ENCODE peak calls at places on chromosomes 12 and 14, in eight cellular contexts. C is transverse colon, V is HepG2, W is endothelial cell of umbilical vein, U is HCT116, B is spleen, Z is SK-N-MC, Q is SK-N-SH. R is an unnamed sample.

GRCh38 chr12:122062832-122063690 is 15.5 kb upstream of the MLXIP start:
- DNase-seq in V (peak; percentile 71), C (peak; percentile 71), W (peak; percentile 96), Z (no peak), U (peak; percentile 53), Q (peak; percentile 51), B (no peak), R (peak; percentile 75)

GRCh38 chr12:71469235-71469873 is 29.8 kb downstream of the LGR5 start:
- DNase-seq in W (no peak), C (no peak), U (peak; percentile 44), V (peak; percentile 55), B (no peak), Q (no peak), Z (no peak), R (no peak)

GRCh38 chr14:74402264-74403251 is 23.5 kb downstream of the SYNDIG1L start:
- DNase-seq in W (no peak), V (no peak), U (no peak), B (peak; percentile 84), C (no peak), Z (peak; percentile 8), Q (peak; percentile 47), R (no peak)

GRCh38 chr14:90060965-90061848 is 587 bp upstream of the KCNK13 start:
- DNase-seq in U (no peak), V (no peak), Z (no peak), Q (peak; percentile 65), B (no peak), W (no peak), C (no peak), R (no peak)

GRCh38 chr12:48794870-48795269 is 6.0 kb upstream of the ADCY6 start:
- DNase-seq in Q (no peak), W (no peak), U (no peak), Z (no peak), V (no peak), B (no peak), C (no peak), R (no peak)

GRCh38 chr12:108640802-108641445 is 7.2 kb upstream of the SELPLG start:
- DNase-seq in B (peak; percentile 71), U (no peak), Q (peak; percentile 58), W (no peak), Z (no peak), V (no peak), C (peak; percentile 68), R (peak; percentile 51)

GRCh38 chr14:99541677-99542470 is 60.7 kb downstream of the CCNK start:
- DNase-seq in C (no peak), V (no peak), B (no peak), Q (peak; percentile 73), U (no peak), Z (no peak), W (peak; percentile 38), R (no peak)

GRCh38 chr14:25150934-25151790 is 101.2 kb upstream of the STXBP6 start:
- DNase-seq in Z (peak; percentile 6), V (peak; percentile 72), B (no peak), Q (peak; percentile 33), U (peak; percentile 6), C (no peak), W (peak; percentile 43), R (no peak)

GRCh38 chr12:27521066-27521465 is 2.9 kb upstream of the PPFIBP1 start:
- DNase-seq in Z (no peak), C (no peak), U (no peak), Q (peak; percentile 31), W (peak; percentile 46), V (no peak), B (no peak), R (no peak)

GRCh38 chr12:110224379-110225304 is 56.4 kb upstream of the ATP2A2 start:
- DNase-seq in V (peak; percentile 52), U (no peak), B (no peak), W (peak; percentile 85), Q (peak; percentile 26), Z (peak; percentile 52), C (no peak), R (no peak)

GRCh38 chr12:27101290-27101689 is 18.9 kb upstream of the C12orf71 start:
- DNase-seq in Q (no peak), W (peak; percentile 28), B (no peak), U (no peak), V (no peak), C (no peak), Z (no peak), R (no peak)

GRCh38 chr12:119369907-119370546 is 35.5 kb downstream of the CCDC60 start:
- DNase-seq in Z (peak; percentile 53), W (no peak), C (no peak), B (no peak), U (no peak), V (no peak), Q (no peak), R (no peak)

GRCh38 chr14:58297412-58297761 is 968 bp upstream of the ARID4A start:
- DNase-seq in B (no peak), W (no peak), U (no peak), C (no peak), V (no peak), Z (peak; percentile 22), Q (no peak), R (peak; percentile 33)

GRCh38 chr12:32482226-32482625 is 82.9 kb downstream of the FGD4 start:
- DNase-seq in U (no peak), Q (no peak), W (peak; percentile 71), Z (no peak), B (no peak), V (no peak), C (no peak), R (no peak)

GRCh38 chr12:93734784-93735183 is 57.6 kb downstream of the CRADD start:
- DNase-seq in C (no peak), Z (no peak), W (peak; percentile 6), U (no peak), V (no peak), B (no peak), Q (no peak), R (no peak)

GRCh38 chr14:79515158-79515557 is 696.1 kb downstream of the DIO2 start:
- DNase-seq in Z (no peak), B (no peak), U (no peak), Q (no peak), W (no peak), V (no peak), C (no peak), R (no peak)

GRCh38 chr12:108729612-108730336 is 1.5 kb downstream of the CORO1C start:
- DNase-seq in V (peak; percentile 37), U (no peak), W (peak; percentile 70), Q (peak; percentile 43), C (no peak), Z (no peak), B (no peak), R (no peak)

GRCh38 chr12:81809829-81810595 is 50.9 kb upstream of the PPFIA2 start:
- DNase-seq in V (no peak), B (no peak), Z (peak; percentile 77), W (no peak), C (no peak), U (no peak), Q (no peak), R (no peak)

GRCh38 chr14:22780105-22780679 is 13.7 kb downstream of the OXA1L start:
- DNase-seq in Q (no peak), C (no peak), B (no peak), Z (no peak), W (peak; percentile 24), U (no peak), V (peak; percentile 59), R (no peak)

GRCh38 chr14:74636424-74637183 is 24.6 kb upstream of the LTBP2 start:
- DNase-seq in B (peak; percentile 58), V (no peak), C (no peak), W (no peak), Q (no peak), Z (no peak), U (no peak), R (no peak)

GRCh38 chr12:75011120-75011519 is 198.5 kb downstream of the KCNC2 start:
- DNase-seq in B (no peak), Z (no peak), V (no peak), W (no peak), Q (no peak), U (no peak), C (no peak), R (no peak)

GRCh38 chr14:34043627-34044372 is 92.9 kb upstream of the EGLN3 start:
- DNase-seq in C (no peak), W (peak; percentile 27), V (peak; percentile 99), B (no peak), Z (no peak), Q (no peak), U (peak; percentile 82), R (no peak)
- TF ChIP-seq POLR2AphosphoS5 in C (peak; percentile 55), W (peak; percentile 19), V (peak; percentile 61), B (no peak), Z (no peak), Q (no peak), U (peak; percentile 60), R (no peak)

GRCh38 chr12:131775124-131775903 is 52.9 kb upstream of the MMP17 start:
- DNase-seq in B (no peak), C (no peak), Z (no peak), Q (no peak), W (no peak), U (no peak), V (no peak), R (no peak)

GRCh38 chr12:131779027-131779426 is 49.2 kb upstream of the MMP17 start:
- DNase-seq in C (no peak), V (no peak), Z (no peak), U (no peak), Q (no peak), B (peak; percentile 59), W (no peak), R (no peak)

GRCh38 chr12:131773582-131774221 is 54.5 kb upstream of the MMP17 start:
- DNase-seq in Z (no peak), V (no peak), C (peak; percentile 26), B (peak; percentile 90), U (no peak), W (no peak), Q (no peak), R (no peak)

GRCh38 chr12:131775904-131776889 is 52.0 kb upstream of the MMP17 start:
- DNase-seq in Q (no peak), Z (no peak), B (peak; percentile 71), V (no peak), U (no peak), C (no peak), W (no peak), R (no peak)

DNA sequence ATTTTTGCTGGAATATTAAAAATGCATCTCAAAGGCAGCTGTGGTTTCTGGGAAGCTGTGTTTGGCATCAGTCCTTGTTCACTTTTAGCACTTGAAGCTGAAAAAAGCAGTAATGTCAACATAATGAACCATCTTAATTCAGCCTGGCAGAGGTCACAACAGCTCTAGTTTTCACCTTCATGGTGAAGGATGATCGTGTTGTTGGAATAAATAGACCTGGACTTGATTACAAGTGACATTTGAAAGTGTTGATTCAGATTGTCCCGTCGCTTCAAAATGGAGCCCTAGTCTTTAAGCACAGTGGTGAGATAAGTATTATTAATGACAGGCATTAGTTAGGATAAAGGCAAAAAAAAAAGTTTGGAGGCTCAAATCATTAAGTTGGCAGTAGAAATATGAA is 53.6 kb upstream of the MMP17 start:
- DNase-seq in U (no peak), Q (no peak), V (no peak), W (no peak), C (no peak), Z (no peak), B (no peak), R (no peak)
- H3K4me3 ChIP-seq in U (no peak overlapping the region), Q (no peak overlapping the region), V (no peak overlapping the region), W (no peak overlapping the region), C (no peak overlapping the region), Z (no peak overlapping the region), B (no peak overlapping the region), R (no peak overlapping the region)

GRCh38 chr12:54650409-54650808 is 2.2 kb upstream of the DCD start:
- DNase-seq in W (no peak), U (no peak), Z (no peak), V (no peak), C (no peak), Q (no peak), B (no peak), R (no peak)
- H3K27ac ChIP-seq in W (no peak overlapping the region), U (no peak overlapping the region), Z (no peak overlapping the region), V (no peak overlapping the region), C (no peak overlapping the region), Q (no peak overlapping the region), B (no peak overlapping the region), R (no peak overlapping the region)

GRCh38 chr12:117441751-117442150 is 80.3 kb upstream of the NOS1 start:
- DNase-seq in Z (no peak), V (no peak), W (no peak), Q (no peak), B (no peak), U (no peak), C (no peak), R (no peak)
- TF ChIP-seq POLR2AphosphoS5 in Z (no peak), V (no peak), W (no peak), Q (no peak), B (no peak), U (no peak), C (no peak), R (no peak)

R was measured in stomach.